ENCODE peak calls at places on chromosomes 3 and 15, in four cellular contexts. One of them, this sample, is unnamed. For H3K36me3, the result is how much of the 10 kb centered on the place peaks cover.

GRCh38 chr3:10389341-10389740 is 68.4 kb upstream of the SEC13 start:
- DNase-seq in brain microvascular endothelial cell: no peak
- DNase-seq in RWPE2: no peak
- DNase-seq in esophagus squamous epithelium: no peak
- DNase-seq in this sample: no peak

GRCh38 chr15:90760661-90761232 is 43.6 kb downstream of the BLM start:
- DNase-seq in brain microvascular endothelial cell: no peak
- DNase-seq in RWPE2: no peak
- DNase-seq in esophagus squamous epithelium: no peak
- DNase-seq in this sample: no peak

GRCh38 chr3:141456328-141456689 is 30.5 kb upstream of the RASA2 start:
- DNase-seq in brain microvascular endothelial cell: peak
- DNase-seq in RWPE2: no peak
- DNase-seq in esophagus squamous epithelium: no peak
- DNase-seq in this sample: no peak

GRCh38 chr3:163943664-163944063 is 1134.6 kb downstream of the SI start:
- DNase-seq in brain microvascular endothelial cell: no peak
- DNase-seq in RWPE2: no peak
- DNase-seq in esophagus squamous epithelium: no peak
- DNase-seq in this sample: no peak

GRCh38 chr15:78739996-78740903 is 71.0 kb downstream of the ADAMTS7 start:
- DNase-seq in brain microvascular endothelial cell: peak
- DNase-seq in RWPE2: peak
- DNase-seq in esophagus squamous epithelium: no peak
- DNase-seq in this sample: peak

GRCh38 chr3:105322570-105323273 is 44.0 kb upstream of the ALCAM start:
- DNase-seq in brain microvascular endothelial cell: no peak
- DNase-seq in RWPE2: no peak
- DNase-seq in esophagus squamous epithelium: no peak
- DNase-seq in this sample: no peak

GRCh38 chr3:40387001-40387894 is at the start of gene ENTPD3:
- DNase-seq in brain microvascular endothelial cell: no peak
- DNase-seq in RWPE2: no peak
- DNase-seq in esophagus squamous epithelium: no peak
- DNase-seq in this sample: peak

GRCh38 chr15:75672646-75673425 is 25.1 kb downstream of the SNX33 start:
- DNase-seq in brain microvascular endothelial cell: peak
- DNase-seq in RWPE2: no peak
- DNase-seq in esophagus squamous epithelium: no peak
- DNase-seq in this sample: no peak

GRCh38 chr15:100167884-100168375 is 173.8 kb downstream of the ADAMTS17 start:
- DNase-seq in brain microvascular endothelial cell: no peak
- DNase-seq in RWPE2: peak
- DNase-seq in esophagus squamous epithelium: no peak
- DNase-seq in this sample: no peak

GRCh38 chr15:38440353-38441129 is 13.4 kb upstream of the FAM98B start:
- DNase-seq in brain microvascular endothelial cell: peak
- DNase-seq in RWPE2: peak
- DNase-seq in esophagus squamous epithelium: no peak
- DNase-seq in this sample: peak

GRCh38 chr15:42165081-42165480 is 8.6 kb upstream of the PLA2G4F start:
- DNase-seq in brain microvascular endothelial cell: no peak
- DNase-seq in RWPE2: no peak
- DNase-seq in esophagus squamous epithelium: no peak
- DNase-seq in this sample: no peak

GRCh38 chr3:49671291-49672288 is 2.6 kb upstream of the APEH start:
- DNase-seq in brain microvascular endothelial cell: no peak
- DNase-seq in RWPE2: no peak
- DNase-seq in esophagus squamous epithelium: no peak
- DNase-seq in this sample: peak

GRCh38 chr15:50315814-50316630 is 39.0 kb downstream of the GABPB1 start:
- DNase-seq in brain microvascular endothelial cell: no peak
- DNase-seq in RWPE2: no peak
- DNase-seq in esophagus squamous epithelium: no peak
- DNase-seq in this sample: peak

GRCh38 chr3:134350266-134350665 is 24.0 kb downstream of the AMOTL2 start:
- DNase-seq in brain microvascular endothelial cell: no peak
- DNase-seq in RWPE2: peak
- DNase-seq in esophagus squamous epithelium: no peak
- DNase-seq in this sample: no peak
- H3K27ac ChIP-seq in brain microvascular endothelial cell: no peak
- H3K27ac ChIP-seq in RWPE2: peak
- H3K27ac ChIP-seq in esophagus squamous epithelium: peak
- H3K27ac ChIP-seq in this sample: no peak

DNA sequence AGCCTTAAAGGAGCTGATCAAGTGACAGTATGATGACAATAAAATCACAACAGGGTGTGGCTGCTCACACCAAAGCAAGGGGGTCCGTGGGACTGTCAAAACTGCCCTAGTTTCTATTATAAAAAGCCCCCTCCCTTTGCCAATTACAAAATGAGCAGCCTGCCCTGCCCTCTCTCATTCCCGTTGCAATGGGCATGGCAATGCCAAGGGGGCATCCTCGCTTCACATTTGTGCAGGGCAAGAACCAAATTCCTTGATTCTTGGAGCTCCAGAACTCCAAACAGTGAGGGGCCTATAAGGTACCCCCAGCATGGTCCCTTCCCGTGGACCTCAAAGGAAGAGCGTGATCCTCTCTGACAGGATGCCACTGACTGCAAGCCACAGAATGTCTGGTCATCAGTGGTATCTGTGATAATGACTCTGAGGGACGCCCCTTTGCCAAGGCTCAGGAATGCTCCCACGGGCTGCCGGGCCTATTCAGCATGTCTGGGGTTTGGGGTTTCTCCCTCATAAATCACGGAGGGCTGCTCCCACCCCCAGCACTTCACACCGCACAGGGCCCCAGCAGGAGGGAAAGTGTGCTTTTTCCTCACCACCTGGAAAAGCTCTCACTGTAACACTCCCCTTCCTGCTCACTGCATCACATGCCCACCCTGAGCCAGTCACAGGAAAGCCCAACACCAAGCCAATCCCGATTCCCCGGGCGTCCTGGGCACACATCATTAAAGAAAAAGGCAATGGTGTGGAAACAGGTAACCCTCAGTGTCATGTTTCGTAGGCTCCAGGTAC is 105.1 kb upstream of the TRPM1 start:
- DNase-seq in brain microvascular endothelial cell: no peak
- DNase-seq in RWPE2: no peak
- DNase-seq in esophagus squamous epithelium: no peak
- DNase-seq in this sample: no peak
- H3K36me3 ChIP-seq in brain microvascular endothelial cell: under half
- H3K36me3 ChIP-seq in RWPE2: under half
- H3K36me3 ChIP-seq in esophagus squamous epithelium: under half
- H3K36me3 ChIP-seq in this sample: under half

GRCh38 chr15:89107984-89108383 is 19.7 kb downstream of the ABHD2 start:
- DNase-seq in brain microvascular endothelial cell: no peak
- DNase-seq in RWPE2: no peak
- DNase-seq in esophagus squamous epithelium: no peak
- DNase-seq in this sample: no peak
- H3K27ac ChIP-seq in brain microvascular endothelial cell: no peak
- H3K27ac ChIP-seq in RWPE2: no peak
- H3K27ac ChIP-seq in esophagus squamous epithelium: peak
- H3K27ac ChIP-seq in this sample: no peak

DNA sequence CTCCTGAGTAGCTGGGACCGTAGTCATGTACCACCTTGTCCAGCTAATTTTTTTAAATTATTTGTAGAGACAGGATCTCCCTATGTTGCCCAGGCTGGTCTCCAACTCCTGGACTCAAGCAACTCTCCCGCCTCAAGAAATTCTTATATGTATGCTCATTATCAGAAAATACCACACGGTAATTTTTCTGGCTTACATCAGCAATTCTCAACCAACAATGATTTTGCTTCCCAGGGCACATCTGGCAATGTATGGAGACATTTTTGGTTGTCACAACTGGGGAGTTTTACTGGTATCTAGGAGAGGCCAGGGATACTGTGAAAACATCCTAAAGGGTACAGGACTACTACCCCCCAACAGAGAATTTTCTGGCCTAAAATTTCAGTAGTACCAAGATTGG is 10.8 kb downstream of the SRP14 start:
- DNase-seq in brain microvascular endothelial cell: no peak
- DNase-seq in RWPE2: no peak
- DNase-seq in esophagus squamous epithelium: no peak
- DNase-seq in this sample: no peak
- H3K36me3 ChIP-seq in brain microvascular endothelial cell: half or more
- H3K36me3 ChIP-seq in RWPE2: half or more
- H3K36me3 ChIP-seq in esophagus squamous epithelium: half or more
- H3K36me3 ChIP-seq in this sample: under half

DNA sequence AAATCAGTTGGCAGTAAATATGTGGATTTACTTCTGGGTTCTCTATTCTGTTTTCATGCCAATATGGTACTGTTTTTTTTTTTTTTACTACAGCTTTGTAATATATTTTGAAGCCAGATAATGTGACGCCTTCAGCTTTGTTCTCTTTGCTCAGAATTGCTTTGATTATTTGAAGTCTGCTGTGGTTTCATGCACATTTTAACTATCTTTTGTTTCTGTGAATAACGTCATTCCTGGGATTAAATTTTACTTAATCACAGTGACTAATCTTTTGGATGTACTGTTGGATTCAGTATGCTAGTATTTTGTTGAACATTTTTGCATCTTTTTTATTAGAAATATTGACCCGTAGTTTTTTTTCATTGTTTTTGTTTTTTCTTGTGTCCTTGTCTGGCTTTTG is 576.5 kb downstream of the ZNF385D start:
- DNase-seq in brain microvascular endothelial cell: no peak
- DNase-seq in RWPE2: no peak
- DNase-seq in esophagus squamous epithelium: no peak
- DNase-seq in this sample: no peak
- H3K27ac ChIP-seq in brain microvascular endothelial cell: no peak
- H3K27ac ChIP-seq in RWPE2: no peak
- H3K27ac ChIP-seq in esophagus squamous epithelium: no peak
- H3K27ac ChIP-seq in this sample: no peak

DNA sequence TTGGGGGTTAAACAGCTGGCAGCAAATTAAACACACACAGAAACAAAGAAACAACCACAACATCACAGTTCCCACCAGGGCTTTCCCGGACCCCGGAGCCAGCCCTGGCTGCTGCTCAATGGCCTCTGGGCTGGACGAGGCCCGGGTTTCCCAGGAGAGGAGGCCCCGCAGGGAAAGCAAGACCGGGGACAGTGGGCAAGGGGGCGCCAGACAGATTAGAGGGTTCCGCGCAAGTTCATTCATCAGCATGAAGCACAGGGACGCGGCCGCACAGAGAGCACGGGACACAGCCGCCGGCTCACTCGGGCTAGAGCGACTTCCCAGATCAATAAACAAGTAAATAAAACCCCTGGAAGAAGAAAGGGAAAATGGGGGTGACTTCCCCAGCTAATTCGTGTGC is 66.4 kb upstream of the RPL32 start:
- DNase-seq in brain microvascular endothelial cell: no peak
- DNase-seq in RWPE2: no peak
- DNase-seq in esophagus squamous epithelium: no peak
- DNase-seq in this sample: no peak
- H3K36me3 ChIP-seq in brain microvascular endothelial cell: under half
- H3K36me3 ChIP-seq in RWPE2: under half
- H3K36me3 ChIP-seq in esophagus squamous epithelium: half or more
- H3K36me3 ChIP-seq in this sample: half or more

DNA sequence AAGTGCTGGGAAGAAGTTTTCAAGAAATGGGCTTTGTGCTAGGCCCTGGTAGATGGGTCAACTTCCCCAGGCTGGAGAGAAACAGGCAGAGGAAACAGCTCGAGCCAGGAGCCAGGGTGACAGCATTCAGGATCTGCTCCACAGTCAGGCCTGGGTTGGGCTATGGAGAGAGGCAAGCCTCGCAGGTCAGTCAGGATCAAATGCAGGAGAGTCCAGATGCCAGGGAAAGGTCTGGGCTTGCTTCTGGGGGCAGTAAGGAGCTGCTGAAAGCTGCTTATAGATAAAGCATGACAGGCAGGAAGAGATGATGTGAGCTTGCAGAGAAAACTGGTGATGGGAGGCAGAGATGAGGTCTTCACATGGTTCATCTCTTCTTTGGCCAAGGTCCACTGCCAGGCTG is 10.9 kb upstream of the USP3 start:
- DNase-seq in brain microvascular endothelial cell: no peak
- DNase-seq in RWPE2: no peak
- DNase-seq in esophagus squamous epithelium: no peak
- DNase-seq in this sample: no peak
- H3K27ac ChIP-seq in brain microvascular endothelial cell: no peak
- H3K27ac ChIP-seq in RWPE2: no peak
- H3K27ac ChIP-seq in esophagus squamous epithelium: no peak
- H3K27ac ChIP-seq in this sample: no peak

GRCh38 chr15:30929982-30930381 is 26.3 kb downstream of the FAN1 start:
- DNase-seq in brain microvascular endothelial cell: no peak
- DNase-seq in RWPE2: no peak
- DNase-seq in esophagus squamous epithelium: no peak
- DNase-seq in this sample: no peak

GRCh38 chr15:30928076-30928475 is 24.4 kb downstream of the FAN1 start:
- DNase-seq in brain microvascular endothelial cell: no peak
- DNase-seq in RWPE2: no peak
- DNase-seq in esophagus squamous epithelium: no peak
- DNase-seq in this sample: no peak

GRCh38 chr15:30929064-30929669 is 25.5 kb downstream of the FAN1 start:
- DNase-seq in brain microvascular endothelial cell: no peak
- DNase-seq in RWPE2: no peak
- DNase-seq in esophagus squamous epithelium: no peak
- DNase-seq in this sample: no peak

GRCh38 chr15:30930422-30930821 is 26.7 kb downstream of the FAN1 start:
- DNase-seq in brain microvascular endothelial cell: no peak
- DNase-seq in RWPE2: no peak
- DNase-seq in esophagus squamous epithelium: no peak
- DNase-seq in this sample: no peak

DNA sequence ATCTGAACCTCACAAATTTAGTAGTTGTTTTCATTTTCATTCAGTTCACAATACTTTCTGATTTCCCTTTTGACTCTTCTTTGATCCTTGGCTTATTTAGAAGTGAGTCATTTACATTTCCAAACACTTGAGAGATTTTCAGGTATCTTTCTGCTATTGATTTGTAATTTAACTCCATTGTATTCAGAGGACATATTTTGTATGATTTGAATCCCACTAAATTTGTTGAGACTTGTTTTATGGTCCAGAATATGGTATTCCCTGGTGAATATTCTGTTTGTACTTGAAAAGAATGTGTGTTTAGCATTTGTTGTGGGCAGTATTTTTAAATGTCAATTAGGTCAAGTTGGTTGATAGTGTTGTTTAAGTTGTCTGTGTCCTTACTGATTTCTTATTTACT is 29.6 kb downstream of the FAN1 start:
- DNase-seq in brain microvascular endothelial cell: no peak
- DNase-seq in RWPE2: no peak
- DNase-seq in esophagus squamous epithelium: no peak
- DNase-seq in this sample: no peak
- H3K36me3 ChIP-seq in brain microvascular endothelial cell: under half
- H3K36me3 ChIP-seq in RWPE2: half or more
- H3K36me3 ChIP-seq in esophagus squamous epithelium: half or more
- H3K36me3 ChIP-seq in this sample: under half

This sample was measured in CD4-positive, alpha-beta memory T cell.